ENCODE peak calls at places on chromosome 2, in five cellular contexts. One of them, this sample, is unnamed. For H3K27me3 and H3K4me1, the result is how much of the 10 kb centered on the place peaks cover.

GRCh38 chr2:162071016-162071415 is 3.0 kb downstream of the DPP4 start:
- DNase-seq in tibial artery: no peak
- DNase-seq in heart left ventricle: no peak
- DNase-seq in transverse colon: no peak
- DNase-seq in gastrocnemius medialis: no peak
- DNase-seq in this sample: no peak

GRCh38 chr2:201978988-201979387 is 54.7 kb upstream of the FZD7 start:
- DNase-seq in transverse colon: no peak
- DNase-seq in gastrocnemius medialis: no peak
- DNase-seq in heart left ventricle: no peak
- DNase-seq in tibial artery: no peak
- DNase-seq in this sample: no peak

GRCh38 chr2:161223139-161223732 is 63.0 kb downstream of the TANK start:
- DNase-seq in heart left ventricle: no peak
- DNase-seq in gastrocnemius medialis: no peak
- DNase-seq in tibial artery: no peak
- DNase-seq in transverse colon: no peak
- DNase-seq in this sample: no peak

GRCh38 chr2:189407161-189407943 is 33.9 kb upstream of the WDR75 start:
- DNase-seq in heart left ventricle: no peak
- DNase-seq in transverse colon: no peak
- DNase-seq in tibial artery: no peak
- DNase-seq in gastrocnemius medialis: no peak
- DNase-seq in this sample: no peak

GRCh38 chr2:70990216-70990615 is 4.5 kb downstream of the TEX261 start:
- DNase-seq in transverse colon: no peak
- DNase-seq in heart left ventricle: no peak
- DNase-seq in gastrocnemius medialis: no peak
- DNase-seq in tibial artery: no peak
- DNase-seq in this sample: no peak

GRCh38 chr2:174094542-174094941 is 129.4 kb upstream of the SP3 start:
- DNase-seq in heart left ventricle: no peak
- DNase-seq in transverse colon: no peak
- DNase-seq in gastrocnemius medialis: no peak
- DNase-seq in tibial artery: no peak
- DNase-seq in this sample: no peak

GRCh38 chr2:152464853-152465470 is 130.0 kb downstream of the FMNL2 start:
- DNase-seq in transverse colon: no peak
- DNase-seq in tibial artery: no peak
- DNase-seq in heart left ventricle: no peak
- DNase-seq in gastrocnemius medialis: peak
- DNase-seq in this sample: no peak

GRCh38 chr2:9954136-9954535 is 2.6 kb downstream of the GRHL1 start:
- DNase-seq in transverse colon: no peak
- DNase-seq in heart left ventricle: no peak
- DNase-seq in gastrocnemius medialis: no peak
- DNase-seq in tibial artery: no peak
- DNase-seq in this sample: no peak

GRCh38 chr2:165114345-165114943 is 89.4 kb downstream of the SCN3A start:
- DNase-seq in transverse colon: no peak
- DNase-seq in gastrocnemius medialis: no peak
- DNase-seq in tibial artery: no peak
- DNase-seq in heart left ventricle: no peak
- DNase-seq in this sample: no peak

GRCh38 chr2:40488101-40488598 is 36.3 kb upstream of the SLC8A1 start:
- DNase-seq in transverse colon: no peak
- DNase-seq in heart left ventricle: no peak
- DNase-seq in tibial artery: no peak
- DNase-seq in gastrocnemius medialis: no peak
- DNase-seq in this sample: no peak

GRCh38 chr2:222939208-222939846 is 78.5 kb downstream of the ACSL3 start:
- DNase-seq in heart left ventricle: peak
- DNase-seq in tibial artery: no peak
- DNase-seq in gastrocnemius medialis: no peak
- DNase-seq in transverse colon: peak
- DNase-seq in this sample: no peak

GRCh38 chr2:222887124-222887523 is 26.3 kb downstream of the ACSL3 start:
- DNase-seq in gastrocnemius medialis: no peak
- DNase-seq in heart left ventricle: no peak
- DNase-seq in transverse colon: no peak
- DNase-seq in tibial artery: no peak
- DNase-seq in this sample: no peak

GRCh38 chr2:114610677-114611076 is 168.2 kb downstream of the DPP10 start:
- DNase-seq in heart left ventricle: no peak
- DNase-seq in gastrocnemius medialis: no peak
- DNase-seq in tibial artery: no peak
- DNase-seq in transverse colon: no peak
- DNase-seq in this sample: no peak

GRCh38 chr2:170747921-170748320 is 22.3 kb upstream of the ERICH2 start:
- DNase-seq in heart left ventricle: no peak
- DNase-seq in transverse colon: no peak
- DNase-seq in tibial artery: no peak
- DNase-seq in gastrocnemius medialis: no peak
- DNase-seq in this sample: no peak

GRCh38 chr2:112634153-112634873 is 11.4 kb upstream of the SLC20A1 start:
- DNase-seq in tibial artery: no peak
- DNase-seq in gastrocnemius medialis: no peak
- DNase-seq in heart left ventricle: no peak
- DNase-seq in transverse colon: peak
- DNase-seq in this sample: no peak

GRCh38 chr2:180000434-180000833 is 6.7 kb downstream of the CWC22 start:
- DNase-seq in transverse colon: no peak
- DNase-seq in tibial artery: no peak
- DNase-seq in gastrocnemius medialis: no peak
- DNase-seq in heart left ventricle: no peak
- DNase-seq in this sample: no peak

GRCh38 chr2:25251461-25252273 is 83.3 kb upstream of the POMC start:
- DNase-seq in transverse colon: peak
- DNase-seq in heart left ventricle: peak
- DNase-seq in gastrocnemius medialis: peak
- DNase-seq in tibial artery: peak
- DNase-seq in this sample: peak

DNA sequence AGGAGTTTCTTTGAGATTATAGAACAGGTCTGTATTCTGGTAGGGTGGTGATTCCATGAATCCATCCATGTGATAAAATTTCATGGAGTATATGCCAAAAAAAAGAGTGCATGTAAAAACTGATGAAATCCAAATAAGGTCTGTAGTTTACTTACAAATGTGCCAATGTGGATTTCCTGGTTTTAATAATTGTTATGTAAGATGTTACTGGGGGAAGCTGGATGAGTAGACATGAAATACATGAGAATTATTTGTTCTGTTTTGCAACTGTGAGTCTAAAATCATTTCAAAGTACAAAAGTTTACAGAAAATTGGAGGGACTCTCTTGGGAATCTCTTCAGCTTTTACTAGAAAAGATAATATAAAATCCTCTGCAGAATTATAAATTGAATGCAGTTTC is 23.7 kb upstream of the TMEM214 start:
- DNase-seq in tibial artery: no peak
- DNase-seq in gastrocnemius medialis: no peak
- DNase-seq in heart left ventricle: no peak
- DNase-seq in transverse colon: no peak
- DNase-seq in this sample: no peak
- H3K27me3 ChIP-seq in tibial artery: under half
- H3K27me3 ChIP-seq in gastrocnemius medialis: under half
- H3K27me3 ChIP-seq in heart left ventricle: under half
- H3K27me3 ChIP-seq in transverse colon: under half
- H3K27me3 ChIP-seq in this sample: under half

GRCh38 chr2:192286093-192286701 is 91.5 kb upstream of the TMEFF2 start:
- DNase-seq in gastrocnemius medialis: no peak
- DNase-seq in heart left ventricle: no peak
- DNase-seq in tibial artery: no peak
- DNase-seq in transverse colon: no peak
- DNase-seq in this sample: no peak
- TF ChIP-seq CTCF in gastrocnemius medialis: no peak
- TF ChIP-seq CTCF in heart left ventricle: peak
- TF ChIP-seq CTCF in tibial artery: peak
- TF ChIP-seq CTCF in transverse colon: no peak
- TF ChIP-seq CTCF in this sample: no peak

DNA sequence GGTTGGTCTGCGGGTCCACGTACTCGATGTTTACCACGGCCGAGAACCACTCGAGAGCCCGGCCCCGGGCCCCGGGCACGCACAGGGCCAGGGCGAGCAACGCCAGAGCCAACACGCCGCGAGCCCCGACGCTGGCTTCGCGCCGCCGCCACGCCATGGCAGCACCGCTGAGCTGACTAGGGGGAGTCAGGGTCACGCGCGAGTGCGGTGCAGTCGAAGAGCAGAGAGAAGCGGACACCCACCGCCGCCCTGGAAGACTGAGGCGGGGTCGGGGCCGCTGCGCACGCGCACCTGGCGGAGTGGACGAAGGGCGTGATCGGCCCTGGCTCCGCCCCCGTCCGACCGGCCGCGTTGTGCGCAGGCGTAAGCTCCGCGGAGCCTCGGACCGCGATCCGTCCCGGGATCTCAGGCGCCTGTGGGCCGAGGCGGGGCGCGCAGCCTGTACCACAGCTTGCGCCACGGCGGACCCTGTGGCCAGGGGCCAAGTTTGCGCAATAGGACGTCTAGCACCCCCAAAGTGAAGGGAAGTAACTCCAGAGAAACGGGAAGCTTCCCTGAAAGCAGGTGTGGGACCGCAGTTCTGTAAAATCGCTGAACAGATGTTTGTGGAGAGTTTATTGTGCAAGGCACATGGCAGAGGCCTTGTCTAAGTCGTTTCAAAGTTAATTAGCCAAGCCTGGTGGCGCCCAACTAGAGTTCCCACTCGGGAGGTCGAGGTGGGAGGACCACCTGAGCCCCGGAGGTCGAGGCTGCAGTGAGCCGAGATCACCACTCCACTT is at the start of gene RNF149:
- DNase-seq in heart left ventricle: peak
- DNase-seq in transverse colon: peak
- DNase-seq in gastrocnemius medialis: peak
- DNase-seq in tibial artery: peak
- DNase-seq in this sample: peak
- H3K4me1 ChIP-seq in heart left ventricle: under half
- H3K4me1 ChIP-seq in transverse colon: half or more
- H3K4me1 ChIP-seq in gastrocnemius medialis: under half
- H3K4me1 ChIP-seq in tibial artery: under half
- H3K4me1 ChIP-seq in this sample: under half

GRCh38 chr2:240818543-240819403 is 1.2 kb downstream of the KIF1A start:
- DNase-seq in gastrocnemius medialis: no peak
- DNase-seq in transverse colon: no peak
- DNase-seq in tibial artery: no peak
- DNase-seq in heart left ventricle: no peak
- DNase-seq in this sample: peak
- H3K27me3 ChIP-seq in gastrocnemius medialis: half or more
- H3K27me3 ChIP-seq in transverse colon: half or more
- H3K27me3 ChIP-seq in tibial artery: half or more
- H3K27me3 ChIP-seq in heart left ventricle: half or more
- H3K27me3 ChIP-seq in this sample: under half

DNA sequence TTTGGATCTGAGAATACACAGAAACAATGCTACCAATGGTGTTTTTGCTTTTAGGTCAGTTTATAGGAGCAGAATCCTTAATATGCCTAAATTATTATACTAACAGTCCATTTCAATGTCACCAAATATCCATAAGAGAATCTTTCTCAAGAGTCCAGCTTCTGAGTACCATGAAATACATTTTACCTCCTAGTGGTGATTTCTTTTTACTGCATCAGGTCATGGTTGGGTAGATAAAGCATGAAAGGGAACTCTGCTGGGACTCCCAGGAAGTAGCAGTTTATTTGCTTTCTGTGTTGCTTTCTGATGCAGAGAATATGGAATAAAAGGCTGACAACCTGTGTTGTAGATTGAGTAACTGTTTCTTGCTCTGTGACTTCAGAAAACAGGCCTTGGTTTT is 115.6 kb downstream of the PPP1R1C start:
- DNase-seq in transverse colon: no peak
- DNase-seq in tibial artery: no peak
- DNase-seq in gastrocnemius medialis: no peak
- DNase-seq in heart left ventricle: no peak
- DNase-seq in this sample: no peak
- TF ChIP-seq CTCF in transverse colon: peak
- TF ChIP-seq CTCF in tibial artery: no peak
- TF ChIP-seq CTCF in gastrocnemius medialis: no peak
- TF ChIP-seq CTCF in heart left ventricle: no peak
- TF ChIP-seq CTCF in this sample: no peak

DNA sequence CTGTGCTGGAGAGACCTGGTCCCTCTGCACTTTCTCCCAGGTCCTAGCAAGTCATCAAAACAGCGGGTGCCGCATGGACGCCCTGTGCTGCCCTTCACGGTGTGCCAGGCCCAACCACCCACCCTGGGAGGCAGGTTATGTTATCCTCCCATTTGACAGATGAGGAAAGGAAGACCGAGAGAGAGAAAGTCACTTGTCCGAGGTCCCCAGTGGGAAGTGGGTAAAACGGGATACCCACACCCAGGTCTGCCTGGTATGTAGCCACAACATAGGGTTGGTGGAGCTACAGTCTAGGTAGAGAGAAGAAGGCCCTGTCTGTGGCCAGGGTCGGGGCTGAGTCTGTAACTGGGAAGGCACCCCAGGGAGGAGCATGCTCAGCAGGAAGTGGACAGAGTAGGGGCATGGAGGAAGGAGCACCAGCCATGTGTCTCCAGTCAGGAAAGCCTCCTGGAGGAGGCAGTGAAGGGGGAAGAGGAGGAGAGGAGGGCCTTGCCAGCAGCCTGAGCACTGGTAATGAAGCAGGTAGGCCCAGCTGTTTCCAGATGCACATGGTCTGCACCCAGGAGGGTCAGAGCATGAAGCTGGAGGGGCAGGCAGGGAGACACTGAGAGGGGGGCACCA is 98.4 kb downstream of the ZFP36L2 start:
- DNase-seq in transverse colon: no peak
- DNase-seq in heart left ventricle: no peak
- DNase-seq in gastrocnemius medialis: no peak
- DNase-seq in tibial artery: no peak
- DNase-seq in this sample: no peak
- H3K4me1 ChIP-seq in transverse colon: half or more
- H3K4me1 ChIP-seq in heart left ventricle: under half
- H3K4me1 ChIP-seq in gastrocnemius medialis: under half
- H3K4me1 ChIP-seq in tibial artery: under half
- H3K4me1 ChIP-seq in this sample: under half

DNA sequence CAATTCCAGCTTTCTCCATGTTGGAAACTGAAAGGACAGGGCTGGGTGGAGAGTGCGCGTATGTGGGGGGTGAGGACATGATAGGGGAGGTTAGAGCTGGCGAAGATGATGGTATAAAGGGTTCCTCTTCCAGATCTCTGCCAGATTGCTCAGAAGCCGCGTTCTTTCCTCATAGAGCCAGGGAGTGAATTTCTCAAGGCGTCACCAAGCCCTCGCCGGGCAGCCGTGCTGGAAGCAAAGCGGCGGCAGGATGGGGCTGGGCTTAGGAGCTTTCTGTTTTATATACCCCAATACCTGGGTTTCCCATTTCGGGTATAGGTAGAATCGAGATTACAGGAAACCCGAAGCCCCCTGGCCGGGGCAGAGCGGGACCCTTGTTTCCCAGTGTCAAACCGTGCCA is 43.8 kb downstream of the DDX18 start:
- DNase-seq in tibial artery: no peak
- DNase-seq in heart left ventricle: no peak
- DNase-seq in transverse colon: no peak
- DNase-seq in gastrocnemius medialis: no peak
- DNase-seq in this sample: no peak
- H3K27me3 ChIP-seq in tibial artery: under half
- H3K27me3 ChIP-seq in heart left ventricle: half or more
- H3K27me3 ChIP-seq in transverse colon: under half
- H3K27me3 ChIP-seq in gastrocnemius medialis: under half
- H3K27me3 ChIP-seq in this sample: under half

GRCh38 chr2:85648619-85649018 is 19.4 kb downstream of the SFTPB start:
- DNase-seq in heart left ventricle: peak
- DNase-seq in transverse colon: no peak
- DNase-seq in tibial artery: no peak
- DNase-seq in gastrocnemius medialis: no peak
- DNase-seq in this sample: no peak
- TF ChIP-seq CTCF in heart left ventricle: peak
- TF ChIP-seq CTCF in transverse colon: peak
- TF ChIP-seq CTCF in tibial artery: peak
- TF ChIP-seq CTCF in gastrocnemius medialis: peak
- TF ChIP-seq CTCF in this sample: no peak

GRCh38 chr2:33444961-33445360 is 31.5 kb upstream of the RASGRP3 start:
- DNase-seq in tibial artery: no peak
- DNase-seq in heart left ventricle: no peak
- DNase-seq in transverse colon: no peak
- DNase-seq in gastrocnemius medialis: no peak
- DNase-seq in this sample: no peak
- H3K4me1 ChIP-seq in tibial artery: under half
- H3K4me1 ChIP-seq in heart left ventricle: under half
- H3K4me1 ChIP-seq in transverse colon: under half
- H3K4me1 ChIP-seq in gastrocnemius medialis: under half
- H3K4me1 ChIP-seq in this sample: under half

This sample was measured in pancreas.